ENCODE peak calls at places on chromosomes 3 and 15, in nine cellular contexts. M is fibroblast of lung, E is omental fat pad, S is HFFc6, X is astrocyte, F is coronary artery, J is globus pallidus, N is AG10803, V is iPS-NIHi11. D is an unnamed sample.

GRCh38 chr3:177842743-177843734 is 645.8 kb upstream of the TBL1XR1 start:
- DNase-seq in M (no peak), E (no peak), S (no peak), X (no peak), F (no peak), J (no peak), N (no peak), V (no peak), D (no peak)

GRCh38 chr3:73493543-73494314 is 131.0 kb downstream of the PDZRN3 start:
- DNase-seq in M (peak), E (no peak), S (peak), X (peak), F (no peak), J (no peak), N (peak), V (no peak), D (no peak)

GRCh38 chr15:25176616-25176923 is 221.8 kb downstream of the SNRPN start:
- DNase-seq in M (no peak), E (no peak), S (no peak), X (no peak), F (no peak), J (no peak), N (no peak), V (no peak), D (no peak)

GRCh38 chr15:22952826-22953579 is 27.2 kb downstream of the CYFIP1 start:
- DNase-seq in M (peak), E (no peak), S (no peak), X (no peak), F (no peak), J (no peak), N (peak), V (peak), D (no peak)

GRCh38 chr3:38579146-38579545 is 70.3 kb downstream of the SCN5A start:
- DNase-seq in M (no peak), E (no peak), S (no peak), X (peak), F (peak), J (no peak), N (peak), V (peak), D (no peak)

GRCh38 chr3:138818175-138818574 is 16.6 kb downstream of the PIK3CB start:
- DNase-seq in M (no peak), E (no peak), S (no peak), X (no peak), F (no peak), J (peak), N (no peak), V (no peak), D (no peak)

GRCh38 chr15:64521726-64522164 is 61.4 kb downstream of the ZNF609 start:
- DNase-seq in M (peak), E (no peak), S (peak), X (peak), F (no peak), J (peak), N (peak), V (peak), D (peak)

GRCh38 chr3:191303596-191303995 is 25.6 kb upstream of the CCDC50 start:
- DNase-seq in M (no peak), E (no peak), S (no peak), X (peak), F (no peak), J (peak), N (no peak), V (no peak), D (no peak)

GRCh38 chr3:56801597-56802410 is at the start of gene ARHGEF3:
- DNase-seq in M (peak), E (peak), S (peak), X (peak), F (peak), J (peak), N (peak), V (peak), D (peak)

GRCh38 chr3:192130534-192131132 is 596.7 kb downstream of the FGF12 start:
- DNase-seq in M (peak), E (no peak), S (peak), X (peak), F (no peak), J (peak), N (peak), V (peak), D (peak)

GRCh38 chr3:60839242-60839641 is 412.0 kb downstream of the FHIT start:
- DNase-seq in M (peak), E (no peak), S (no peak), X (no peak), F (no peak), J (peak), N (no peak), V (peak), D (no peak)

GRCh38 chr3:143644370-143645089 is 203.7 kb downstream of the SLC9A9 start:
- DNase-seq in M (peak), E (no peak), S (peak), X (peak), F (no peak), J (peak), N (peak), V (peak), D (peak)

GRCh38 chr3:31567036-31567435 is 34.3 kb downstream of the STT3B start:
- DNase-seq in M (no peak), E (no peak), S (peak), X (no peak), F (no peak), J (no peak), N (no peak), V (peak), D (no peak)

GRCh38 chr3:142077859-142078500 is 71.4 kb downstream of the TFDP2 start:
- DNase-seq in M (no peak), E (no peak), S (no peak), X (no peak), F (no peak), J (no peak), N (no peak), V (no peak), D (no peak)

GRCh38 chr15:79900087-79900486 is 3.3 kb upstream of the MTHFS start:
- DNase-seq in M (no peak), E (no peak), S (no peak), X (no peak), F (no peak), J (no peak), N (no peak), V (no peak), D (no peak)

GRCh38 chr3:184238246-184238818 is 8.9 kb downstream of the VWA5B2 start:
- DNase-seq in M (no peak), E (no peak), S (no peak), X (no peak), F (no peak), J (no peak), N (no peak), V (no peak), D (no peak)

GRCh38 chr3:154356009-154356408 is 31.7 kb upstream of the DHX36 start:
- DNase-seq in M (no peak), E (no peak), S (no peak), X (no peak), F (no peak), J (no peak), N (no peak), V (no peak), D (peak)

GRCh38 chr3:112306825-112307224 is 12.8 kb upstream of the SLC9C1 start:
- DNase-seq in M (no peak), E (no peak), S (no peak), X (no peak), F (no peak), J (no peak), N (no peak), V (no peak), D (no peak)

GRCh38 chr15:52254331-52254730 is 41.3 kb downstream of the MYO5C start:
- DNase-seq in M (no peak), E (no peak), S (no peak), X (no peak), F (no peak), J (no peak), N (no peak), V (no peak), D (no peak)

GRCh38 chr3:15268033-15268631 is 62.1 kb downstream of the CAPN7 start:
- DNase-seq in M (peak), E (peak), S (peak), X (peak), F (peak), J (peak), N (peak), V (peak), D (peak)

GRCh38 chr15:68572921-68573320 is 5.9 kb upstream of the CORO2B start:
- DNase-seq in M (no peak), E (no peak), S (no peak), X (no peak), F (no peak), J (no peak), N (no peak), V (no peak), D (no peak)

GRCh38 chr15:59657635-59658125 is 365 bp upstream of the GTF2A2 start:
- DNase-seq in M (no peak), E (no peak), S (no peak), X (no peak), F (no peak), J (no peak), N (no peak), V (no peak), D (no peak)

GRCh38 chr3:128556949-128557348 is 63.9 kb upstream of the GATA2 start:
- DNase-seq in M (no peak), E (no peak), S (no peak), X (no peak), F (no peak), J (no peak), N (no peak), V (no peak), D (no peak)

GRCh38 chr15:90074023-90074422 is 28.2 kb downstream of the IDH2 start:
- DNase-seq in M (no peak), E (no peak), S (no peak), X (no peak), F (no peak), J (no peak), N (no peak), V (no peak), D (no peak)

GRCh38 chr3:61926913-61927312 is 365.5 kb downstream of the PTPRG start:
- DNase-seq in M (peak), E (no peak), S (peak), X (peak), F (no peak), J (no peak), N (peak), V (no peak), D (no peak)